ENCODE peak calls at places on chromosome 15, in nine cellular contexts. Z is IMR-90, J is cardiac muscle cell, O is heart right ventricle, X is lower lobe of right lung, I is neural progenitor cell, B is lung, V is breast epithelium, R is upper lobe of right lung. C is an unnamed sample. For H3K4me1, the result is how much of the 10 kb centered on the place peaks cover.

GRCh38 chr15:74265046-74265639 is 29.0 kb downstream of the CCDC33 start:
- DNase-seq in V (no peak), I (peak), J (peak), B (no peak), O (peak), Z (peak), X (no peak), R (no peak), C (peak)

GRCh38 chr15:78223396-78224023 is 10.9 kb downstream of the ACSBG1 start:
- DNase-seq in R (no peak), V (no peak), Z (peak), B (no peak), J (peak), O (peak), X (peak), I (no peak), C (no peak)

GRCh38 chr15:71333839-71334238 is 218.6 kb downstream of the THSD4 start:
- DNase-seq in J (peak), Z (peak), X (no peak), B (no peak), O (no peak), R (no peak), I (no peak), V (no peak), C (no peak)

GRCh38 chr15:52731732-52732470 is 52.7 kb upstream of the ATOSA start:
- DNase-seq in I (no peak), X (no peak), R (no peak), O (no peak), V (no peak), J (no peak), B (no peak), Z (no peak), C (no peak)

GRCh38 chr15:43056696-43057095 is 49.1 kb downstream of the UBR1 start:
- DNase-seq in Z (no peak), X (no peak), J (no peak), R (no peak), O (no peak), V (no peak), B (no peak), I (no peak), C (no peak)

GRCh38 chr15:94105760-94106159 is 125.6 kb upstream of the MCTP2 start:
- DNase-seq in O (no peak), X (no peak), J (no peak), B (peak), R (no peak), I (no peak), Z (no peak), V (no peak), C (no peak)

GRCh38 chr15:40770147-40770721 is 454 bp downstream of the C15orf62 start:
- DNase-seq in O (no peak), X (peak), I (no peak), R (no peak), V (peak), J (no peak), B (no peak), Z (no peak), C (no peak)

GRCh38 chr15:56917652-56918045 is 795 bp upstream of the TCF12 start:
- DNase-seq in X (no peak), J (no peak), V (no peak), I (no peak), O (no peak), R (no peak), B (no peak), Z (no peak), C (no peak)

GRCh38 chr15:90037961-90038633 is 37.0 kb downstream of the ZNF710 start:
- DNase-seq in R (peak), O (no peak), X (no peak), Z (peak), J (peak), I (no peak), B (no peak), V (no peak), C (no peak)

GRCh38 chr15:73225358-73226015 is 143.3 kb downstream of the HCN4 start:
- DNase-seq in V (no peak), Z (no peak), X (no peak), I (peak), O (no peak), B (no peak), R (no peak), J (no peak), C (no peak)

GRCh38 chr15:90667063-90667754 is 49.9 kb upstream of the BLM start:
- DNase-seq in J (no peak), R (peak), V (no peak), X (no peak), B (no peak), I (no peak), Z (no peak), O (no peak), C (no peak)

GRCh38 chr15:62392411-62392810 is 227.3 kb upstream of the C2CD4B start:
- DNase-seq in Z (peak), I (peak), B (no peak), J (peak), O (peak), V (no peak), R (no peak), X (no peak), C (no peak)

GRCh38 chr15:62495670-62496328 is 330.7 kb upstream of the C2CD4B start:
- DNase-seq in J (peak), O (no peak), Z (peak), R (no peak), V (no peak), X (no peak), I (no peak), B (no peak), C (no peak)

GRCh38 chr15:72313448-72313840 is 6.5 kb downstream of the CELF6 start:
- DNase-seq in V (no peak), Z (no peak), R (no peak), X (no peak), O (no peak), J (no peak), I (no peak), B (no peak), C (no peak)

GRCh38 chr15:55937040-55937439 is 56.4 kb downstream of the NEDD4 start:
- DNase-seq in V (no peak), Z (peak), X (no peak), R (no peak), O (no peak), I (no peak), B (no peak), J (peak), C (no peak)

GRCh38 chr15:82021992-82022391 is 23.8 kb downstream of the MEX3B start:
- DNase-seq in I (no peak), J (peak), B (no peak), X (no peak), V (peak), R (no peak), O (no peak), Z (peak), C (peak)

GRCh38 chr15:90596943-90597342 is 67.2 kb downstream of the CRTC3 start:
- DNase-seq in Z (no peak), O (no peak), I (no peak), J (no peak), R (no peak), V (no peak), X (no peak), B (no peak), C (no peak)

GRCh38 chr15:67176195-67176971 is 78.1 kb downstream of the AAGAB start:
- DNase-seq in B (peak), O (peak), I (peak), J (no peak), X (peak), Z (no peak), V (no peak), R (peak), C (peak)

GRCh38 chr15:91196768-91197167 is 96.7 kb downstream of the SV2B start:
- DNase-seq in J (no peak), B (no peak), Z (no peak), X (no peak), R (no peak), O (no peak), I (no peak), V (no peak), C (no peak)

DNA sequence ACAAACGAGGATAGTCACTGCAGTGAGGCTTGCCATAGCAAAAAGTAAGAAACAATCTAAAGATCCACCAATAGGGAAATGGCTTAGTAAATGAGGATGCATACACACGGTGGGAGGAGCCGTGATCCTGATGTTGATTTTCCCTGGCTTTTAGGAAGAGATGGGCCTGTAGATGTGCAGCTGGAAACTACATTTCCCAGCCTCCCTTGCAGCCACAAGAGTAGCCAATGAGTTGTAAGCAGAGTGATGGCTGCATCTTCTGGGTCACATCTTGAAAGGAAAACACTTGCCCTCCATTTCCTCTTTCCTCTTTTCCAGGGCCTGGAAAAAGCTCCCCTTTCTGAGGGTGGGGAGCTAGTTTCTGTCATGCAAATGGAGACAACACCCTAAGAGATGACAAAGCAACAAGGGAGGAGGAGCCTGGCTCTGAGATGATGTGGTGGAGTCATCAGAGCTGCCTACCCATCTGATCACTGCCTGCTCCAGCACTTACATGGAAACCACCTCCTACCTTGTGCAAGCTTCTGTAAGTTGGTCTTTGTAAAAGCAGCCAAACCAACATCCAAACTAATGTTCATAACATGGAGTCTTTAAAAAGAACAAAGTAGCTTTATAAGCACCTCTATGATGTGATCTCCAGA is 139.1 kb downstream of the TLE3 start:
- DNase-seq in Z (no peak), O (no peak), V (no peak), J (no peak), X (no peak), I (no peak), B (no peak), R (no peak), C (peak)
- H3K27ac ChIP-seq in Z (no peak), O (no peak), V (no peak), J (no peak), X (no peak), I (no peak), B (no peak), R (no peak), C (no peak)

GRCh38 chr15:84934942-84935729 is 46.5 kb upstream of the PDE8A start:
- DNase-seq in J (no peak), Z (no peak), B (no peak), I (peak), R (no peak), X (no peak), V (no peak), O (no peak), C (no peak)
- TF ChIP-seq CTCF in J (no peak), Z (no peak), B (no peak), I (peak), R (no peak), X (no peak), V (no peak), O (peak), C (no peak)

GRCh38 chr15:98900382-98900781 is 107.2 kb downstream of the PGPEP1L start:
- DNase-seq in Z (peak), I (peak), X (no peak), J (peak), V (no peak), B (no peak), O (no peak), R (no peak), C (no peak)
- H3K4me1 ChIP-seq in Z (half or more), I (under half), X (under half), J (under half), V (under half), B (under half), O (under half), R (under half), C (under half)

GRCh38 chr15:88647362-88648105 is 8.7 kb downstream of the ISG20 start:
- DNase-seq in B (no peak), R (no peak), X (no peak), V (peak), J (no peak), Z (no peak), O (no peak), I (no peak), C (no peak)

GRCh38 chr15:88646951-88647350 is 8.1 kb downstream of the ISG20 start:
- DNase-seq in O (no peak), R (no peak), Z (no peak), V (no peak), B (no peak), X (no peak), J (no peak), I (no peak), C (no peak)

GRCh38 chr15:88644741-88645140 is 5.9 kb downstream of the ISG20 start:
- DNase-seq in R (no peak), V (no peak), I (no peak), J (no peak), B (no peak), Z (no peak), X (no peak), O (no peak), C (no peak)

GRCh38 chr15:88646088-88646405 is 7.2 kb downstream of the ISG20 start:
- DNase-seq in B (no peak), R (no peak), V (no peak), I (no peak), J (no peak), O (no peak), Z (no peak), X (no peak), C (no peak)

GRCh38 chr15:88645171-88646087 is 6.6 kb downstream of the ISG20 start:
- DNase-seq in J (no peak), B (no peak), V (no peak), I (no peak), X (no peak), Z (no peak), R (no peak), O (no peak), C (no peak)
- H3K27ac ChIP-seq in J (no peak), B (no peak), V (no peak), I (no peak), X (no peak), Z (no peak), R (no peak), O (no peak), C (no peak)

GRCh38 chr15:29636140-29636539 is 186.1 kb downstream of the TJP1 start:
- DNase-seq in V (no peak), B (peak), O (no peak), Z (no peak), J (no peak), R (peak), X (peak), I (no peak), C (no peak)

GRCh38 chr15:29636921-29637320 is 185.3 kb downstream of the TJP1 start:
- DNase-seq in Z (no peak), I (no peak), O (no peak), B (no peak), R (no peak), V (no peak), X (no peak), J (no peak), C (no peak)

GRCh38 chr15:29633971-29634370 is 188.3 kb downstream of the TJP1 start:
- DNase-seq in X (no peak), O (no peak), V (no peak), R (no peak), B (no peak), J (no peak), I (no peak), Z (no peak), C (no peak)

GRCh38 chr15:29632671-29633406 is 189.4 kb downstream of the TJP1 start:
- DNase-seq in X (no peak), I (no peak), O (no peak), J (no peak), V (no peak), B (no peak), Z (no peak), R (no peak), C (no peak)

GRCh38 chr15:29631076-29632070 is 190.9 kb downstream of the TJP1 start:
- DNase-seq in V (no peak), I (no peak), R (peak), B (no peak), J (no peak), Z (no peak), O (no peak), X (no peak), C (no peak)
- TF ChIP-seq CTCF in V (no peak), I (no peak), R (no peak), B (no peak), J (no peak), Z (no peak), O (no peak), X (no peak), C (no peak)

GRCh38 chr15:101532865-101533264 is 43.4 kb upstream of the PCSK6 start:
- DNase-seq in J (no peak), V (no peak), B (peak), X (no peak), I (no peak), Z (no peak), O (no peak), R (no peak), C (no peak)
- H3K4me1 ChIP-seq in J (under half), V (under half), B (under half), X (under half), I (under half), Z (under half), O (under half), R (under half), C (under half)

DNA sequence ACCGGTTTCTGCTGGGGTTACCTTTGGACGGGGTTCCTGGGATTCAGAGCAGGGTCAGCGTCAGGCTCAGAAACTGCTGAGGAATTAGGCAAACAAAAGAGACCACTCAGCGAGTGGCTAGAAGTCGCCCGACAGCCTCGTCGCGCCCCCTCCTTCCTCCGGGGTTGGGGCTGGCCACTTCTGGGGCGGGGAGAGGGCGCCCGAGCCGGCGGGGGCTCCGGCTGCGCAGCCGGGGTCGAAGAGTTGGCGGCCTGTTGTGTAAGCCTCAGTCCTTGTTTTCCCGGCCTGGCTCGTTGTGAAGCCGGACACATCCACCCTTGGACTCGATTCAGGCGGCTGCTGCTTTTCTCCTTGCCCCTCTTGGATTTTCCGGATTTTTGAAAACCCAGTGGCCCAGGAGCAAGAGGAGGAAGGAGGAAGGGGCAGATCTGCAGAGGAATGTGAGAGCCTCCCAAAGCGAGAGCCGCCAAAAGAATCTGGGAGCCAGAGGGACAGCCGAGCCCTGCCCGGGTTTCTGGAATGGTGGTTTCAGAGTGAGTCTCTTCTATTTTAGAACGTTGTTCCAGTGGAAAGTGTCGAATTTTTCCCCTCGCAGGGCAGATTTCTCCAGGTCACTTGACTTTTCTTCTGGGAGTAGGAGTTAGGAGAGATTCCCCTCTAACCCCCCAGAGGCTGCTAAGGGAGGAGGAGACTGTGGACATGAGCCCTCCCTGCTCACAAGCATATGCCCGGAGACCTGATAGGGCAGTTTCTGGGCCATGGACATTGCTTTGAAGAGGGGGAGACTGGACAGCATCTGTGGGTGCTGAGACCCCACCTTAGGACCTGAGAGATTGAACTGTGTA is 666 bp downstream of the SNX33 start:
- DNase-seq in I (peak), X (peak), Z (no peak), V (peak), B (peak), R (peak), O (peak), J (peak), C (no peak)
- H3K27ac ChIP-seq in I (peak), X (peak), Z (peak), V (peak), B (peak), R (peak), O (peak), J (peak), C (peak)

DNA sequence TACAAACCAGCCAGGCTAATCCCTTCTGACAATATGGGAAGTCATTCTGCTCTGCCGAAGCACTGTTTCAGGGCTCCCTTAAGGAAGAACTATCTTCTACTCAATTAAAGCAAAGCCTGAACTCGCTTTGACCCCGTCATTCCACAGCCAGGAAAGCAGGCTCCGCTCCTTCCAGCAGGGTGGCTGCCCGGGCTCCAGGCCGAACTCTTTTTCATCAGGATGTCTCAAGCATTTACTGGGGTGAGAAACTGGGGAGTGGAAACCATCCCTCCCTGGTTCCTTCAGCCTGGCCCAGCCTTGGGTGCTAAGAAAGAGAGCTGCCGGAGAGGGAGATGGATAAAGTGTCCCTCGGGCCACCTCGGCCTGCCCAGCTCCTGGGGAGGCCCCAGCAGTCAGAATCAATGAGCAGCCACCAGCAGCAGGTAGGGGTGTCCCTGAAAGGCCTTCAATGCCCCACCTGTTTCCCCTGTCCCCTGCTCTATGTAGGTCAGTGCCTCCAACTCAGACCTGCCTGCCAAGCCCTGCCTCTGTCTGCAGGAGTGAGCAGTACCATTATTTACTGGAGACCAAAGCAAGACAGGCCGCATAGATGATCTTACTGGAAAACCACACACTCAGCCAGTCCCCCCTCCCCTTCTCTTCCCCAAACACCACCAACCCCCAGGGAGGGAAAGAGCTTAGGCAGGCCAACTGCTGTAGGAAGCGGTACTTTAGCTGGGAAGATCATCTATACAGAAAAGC is 225.6 kb upstream of the TLE3 start:
- DNase-seq in B (no peak), J (peak), R (no peak), X (no peak), I (peak), V (peak), Z (no peak), O (peak), C (peak)
- TF ChIP-seq CTCF in B (no peak), J (peak), R (no peak), X (no peak), I (no peak), V (peak), Z (no peak), O (no peak), C (no peak)

DNA sequence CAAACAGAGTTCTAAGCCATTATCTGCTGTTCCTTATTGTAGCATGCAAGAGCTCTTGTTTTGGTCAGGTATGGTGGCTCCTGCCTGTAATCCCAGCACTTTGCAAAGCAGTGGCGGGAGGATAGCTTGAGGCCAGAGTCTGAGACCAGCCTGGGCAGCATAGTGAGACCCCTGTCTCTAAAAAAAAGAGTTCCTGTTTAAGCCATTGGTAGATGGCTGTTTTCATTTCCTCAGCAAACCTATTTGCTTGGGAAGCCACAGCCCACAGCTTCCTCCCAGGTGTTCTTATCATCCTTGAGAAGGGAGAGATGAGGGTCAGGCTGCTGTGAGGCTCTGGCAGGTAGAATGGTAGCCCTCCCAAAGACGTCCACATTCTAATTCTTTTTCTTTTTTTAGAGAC is 24.4 kb upstream of the FAM81A start:
- DNase-seq in O (no peak), Z (no peak), I (no peak), V (no peak), B (no peak), J (no peak), X (no peak), R (no peak), C (no peak)
- H3K4me1 ChIP-seq in O (under half), Z (under half), I (under half), V (under half), B (under half), J (under half), X (under half), R (under half), C (under half)